ENCODE peak calls at places on chromosomes 12 and 14, in seven cellular contexts. U, V, F, O, P, Q and S are unnamed samples.

GRCh38 chr12:6443361-6443983 is 1.3 kb upstream of the CD27 start:
- DNase-seq in O (no peak), P (no peak), F (no peak), V (no peak), Q (no peak), U (no peak), S (no peak)

GRCh38 chr12:2958432-2959193 is 584 bp upstream of the TEAD4 start:
- DNase-seq in Q (peak), P (no peak), O (peak), F (no peak), U (peak), V (no peak), S (peak)

GRCh38 chr14:75238728-75239455 is 39.7 kb upstream of the FOS start:
- DNase-seq in P (no peak), F (no peak), O (peak), V (no peak), Q (no peak), U (no peak), S (no peak)

GRCh38 chr12:50599366-50600095 is 94.7 kb downstream of the DIP2B start:
- DNase-seq in Q (no peak), O (no peak), P (no peak), F (no peak), U (no peak), V (no peak), S (no peak)

GRCh38 chr14:100530270-100531072 is 56.7 kb downstream of the BEGAIN start:
- DNase-seq in U (no peak), F (no peak), O (peak), Q (peak), P (no peak), V (no peak), S (no peak)

GRCh38 chr14:102594514-102595175 is 2.2 kb downstream of the RCOR1 start:
- DNase-seq in F (peak), V (peak), P (peak), O (peak), Q (peak), U (peak), S (no peak)

GRCh38 chr14:56549721-56550120 is 29.9 kb upstream of the TMEM260 start:
- DNase-seq in P (no peak), O (no peak), U (no peak), V (no peak), F (no peak), Q (no peak), S (no peak)

GRCh38 chr14:59213368-59214315 is 25.2 kb downstream of the DAAM1 start:
- DNase-seq in O (no peak), Q (no peak), V (no peak), U (no peak), F (no peak), P (no peak), S (no peak)

GRCh38 chr12:6987956-6988573 is 17.4 kb downstream of the EMG1 start:
- DNase-seq in U (no peak), V (no peak), O (no peak), P (no peak), Q (no peak), F (no peak), S (peak)

GRCh38 chr12:74896186-74896585 is 313.5 kb downstream of the KCNC2 start:
- DNase-seq in F (no peak), U (no peak), Q (no peak), O (no peak), P (no peak), V (no peak), S (no peak)

GRCh38 chr12:50922820-50923219 is 29.5 kb upstream of the HIGD1C start:
- DNase-seq in V (no peak), P (no peak), Q (no peak), F (no peak), O (no peak), U (no peak), S (no peak)

GRCh38 chr12:22537000-22537544 is 7.3 kb downstream of the C2CD5 start:
- DNase-seq in P (no peak), Q (no peak), O (no peak), U (no peak), F (no peak), V (no peak), S (no peak)

GRCh38 chr12:104998423-104999346 is 12.6 kb downstream of the NOPCHAP1 start:
- DNase-seq in V (no peak), U (no peak), O (no peak), Q (no peak), P (no peak), F (no peak), S (no peak)

GRCh38 chr12:2017724-2018337 is 13.6 kb upstream of the DCP1B start:
- DNase-seq in Q (no peak), U (no peak), O (no peak), V (no peak), P (no peak), F (no peak), S (no peak)

GRCh38 chr12:125210104-125210755 is 145.0 kb downstream of the AACS start:
- DNase-seq in O (no peak), U (no peak), Q (no peak), P (no peak), V (no peak), F (no peak), S (no peak)

GRCh38 chr12:49092086-49092815 is 2.4 kb downstream of the DHH start:
- DNase-seq in P (no peak), V (peak), O (peak), U (no peak), Q (no peak), F (peak), S (no peak)

GRCh38 chr14:97295108-97295710 is 498.0 kb downstream of the VRK1 start:
- DNase-seq in F (no peak), P (no peak), V (no peak), O (no peak), U (no peak), Q (no peak), S (no peak)

GRCh38 chr14:97287956-97288355 is 490.8 kb downstream of the VRK1 start:
- DNase-seq in V (no peak), Q (no peak), U (no peak), O (no peak), F (no peak), P (no peak), S (no peak)

GRCh38 chr14:97290065-97290464 is 492.9 kb downstream of the VRK1 start:
- DNase-seq in Q (no peak), U (no peak), O (no peak), P (no peak), V (no peak), F (no peak), S (no peak)

DNA sequence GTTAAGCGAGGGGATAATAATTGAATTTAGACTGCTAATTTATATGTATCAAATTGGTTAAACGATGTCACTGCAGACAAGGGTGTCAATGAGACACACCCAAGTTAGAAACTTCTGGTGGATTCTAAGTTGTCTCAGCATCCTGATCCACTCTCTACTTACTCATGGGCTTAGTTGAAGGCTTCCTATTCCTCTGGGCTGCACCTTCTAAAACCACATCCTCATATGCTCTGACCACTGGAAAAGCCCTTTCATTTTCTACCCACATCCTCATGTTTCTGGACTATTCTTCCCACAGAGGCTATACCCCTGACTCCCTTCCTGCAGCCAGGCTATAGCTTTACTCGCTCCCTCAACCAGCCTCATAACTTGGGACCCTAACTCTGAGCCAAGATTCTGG is 493.8 kb downstream of the VRK1 start:
- DNase-seq in Q (no peak), O (no peak), P (no peak), F (no peak), U (no peak), V (no peak), S (no peak)
- H3K27ac ChIP-seq in Q (no peak), O (no peak), P (no peak), F (no peak), U (no peak), V (no peak), S (no peak)

GRCh38 chr14:37585101-37585479 is 10.0 kb downstream of the FOXA1 start:
- DNase-seq in P (no peak), Q (no peak), O (no peak), U (no peak), F (no peak), V (no peak), S (no peak)

GRCh38 chr14:37584211-37585100 is 10.6 kb downstream of the FOXA1 start:
- DNase-seq in P (no peak), O (peak), F (no peak), V (no peak), U (no peak), Q (no peak), S (no peak)

GRCh38 chr14:37586783-37587428 is 8.1 kb downstream of the FOXA1 start:
- DNase-seq in P (no peak), F (no peak), V (no peak), Q (no peak), U (no peak), O (no peak), S (no peak)

GRCh38 chr14:37587438-37587837 is 7.6 kb downstream of the FOXA1 start:
- DNase-seq in U (no peak), F (no peak), P (no peak), V (no peak), Q (no peak), O (no peak), S (no peak)

DNA sequence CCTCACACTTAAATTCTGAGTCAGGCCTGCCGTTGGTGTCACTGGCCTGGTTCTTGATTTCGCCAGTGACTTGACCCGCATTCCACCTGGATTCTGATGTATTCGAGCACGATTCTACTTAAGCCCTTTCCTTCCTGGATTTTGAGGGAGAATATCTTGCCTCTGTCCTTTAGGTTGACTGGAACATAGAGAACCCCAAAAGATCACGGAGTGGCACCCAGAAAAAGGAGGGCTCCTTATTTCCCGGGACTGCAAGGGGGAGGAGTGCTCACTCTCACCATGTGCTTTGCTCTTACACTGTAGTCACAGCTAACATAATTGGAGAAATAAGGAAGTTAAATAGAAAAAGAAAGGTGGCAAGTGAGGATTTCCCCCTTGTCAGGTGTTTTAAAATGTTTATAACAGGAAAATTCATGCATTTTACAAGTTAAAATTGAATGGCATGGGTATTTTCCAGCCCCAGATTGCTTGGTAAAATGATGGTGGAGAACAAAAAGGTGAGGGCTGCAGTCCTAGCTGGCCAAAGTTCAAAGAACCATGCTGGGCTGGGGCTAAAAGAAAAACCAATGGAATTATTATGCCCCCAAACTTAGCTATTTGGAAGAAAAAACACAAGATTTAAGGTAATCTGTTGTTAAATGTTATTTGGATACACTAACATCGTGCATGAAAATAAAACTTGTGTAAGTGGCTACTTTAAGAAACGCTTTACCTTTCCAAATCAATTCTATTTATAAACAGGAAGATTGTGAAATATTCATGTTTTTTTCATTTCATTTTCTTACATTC is 8.9 kb downstream of the FOXA1 start:
- DNase-seq in Q (no peak), F (no peak), O (no peak), P (no peak), V (no peak), U (no peak), S (no peak)
- H3K27ac ChIP-seq in Q (no peak), F (no peak), O (no peak), P (peak), V (no peak), U (peak), S (peak)

DNA sequence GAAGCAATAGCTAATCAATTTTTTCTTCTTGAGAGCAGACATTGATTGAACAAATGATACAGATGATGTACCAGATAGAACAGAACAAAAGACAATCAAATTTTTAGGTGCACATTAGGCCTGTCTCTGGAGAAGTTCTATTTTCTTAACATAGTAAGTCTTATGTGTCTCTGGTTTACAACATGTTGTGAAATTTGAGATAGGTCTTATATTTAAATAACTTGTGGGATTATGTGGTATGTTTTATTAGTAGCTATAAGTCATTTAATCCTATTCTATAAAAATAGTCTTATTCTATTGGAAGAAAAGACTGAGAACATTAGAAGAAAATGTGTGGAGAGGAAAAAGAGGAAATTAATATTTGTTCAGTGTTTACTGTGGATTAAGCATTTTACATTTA is 358.0 kb downstream of the ATP23 start:
- DNase-seq in U (no peak), V (no peak), P (no peak), O (no peak), Q (no peak), F (no peak), S (no peak)
- H3K27ac ChIP-seq in U (no peak), V (no peak), P (no peak), O (no peak), Q (no peak), F (no peak), S (no peak)

DNA sequence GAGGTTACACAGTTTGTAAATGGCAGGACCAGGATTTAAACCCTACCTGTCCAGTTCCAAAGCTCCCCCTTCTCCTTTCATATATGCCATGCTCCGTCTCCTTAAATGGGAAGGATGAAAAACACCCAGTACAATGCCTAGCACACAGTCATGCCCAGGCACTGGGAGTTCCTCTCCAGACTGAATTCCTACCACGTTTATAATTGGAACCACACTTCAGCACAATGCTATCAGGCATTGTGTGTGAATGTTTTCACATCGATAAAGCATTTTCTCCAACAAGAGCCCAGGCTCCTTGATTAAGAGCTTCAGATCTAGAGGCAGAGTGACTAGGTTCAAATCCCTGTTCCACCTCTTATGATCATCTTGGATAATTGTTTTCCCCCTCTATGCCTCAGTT is 2.7 kb upstream of the NUAK1 start:
- DNase-seq in F (no peak), P (no peak), Q (no peak), O (no peak), V (no peak), U (no peak), S (no peak)
- H3K27ac ChIP-seq in F (no peak), P (peak), Q (peak), O (no peak), V (no peak), U (no peak), S (no peak)

GRCh38 chr14:69083181-69083580 is 69.7 kb downstream of the DCAF5 start:
- DNase-seq in F (no peak), Q (no peak), O (no peak), P (no peak), V (no peak), U (no peak), S (no peak)

GRCh38 chr14:69084023-69084422 is 68.9 kb downstream of the DCAF5 start:
- DNase-seq in F (no peak), V (no peak), P (no peak), Q (no peak), O (no peak), U (no peak), S (no peak)

GRCh38 chr14:69079188-69079742 is 73.7 kb downstream of the DCAF5 start:
- DNase-seq in V (no peak), U (peak), O (no peak), F (no peak), P (no peak), Q (no peak), S (no peak)

GRCh38 chr14:69079747-69080146 is 73.2 kb downstream of the DCAF5 start:
- DNase-seq in Q (no peak), V (no peak), U (no peak), F (no peak), P (no peak), O (no peak), S (no peak)

GRCh38 chr14:69081271-69081670 is 71.6 kb downstream of the DCAF5 start:
- DNase-seq in P (no peak), V (no peak), U (no peak), F (no peak), O (no peak), Q (no peak), S (no peak)
- H3K27ac ChIP-seq in P (no peak), V (no peak), U (no peak), F (no peak), O (peak), Q (no peak), S (peak)

DNA sequence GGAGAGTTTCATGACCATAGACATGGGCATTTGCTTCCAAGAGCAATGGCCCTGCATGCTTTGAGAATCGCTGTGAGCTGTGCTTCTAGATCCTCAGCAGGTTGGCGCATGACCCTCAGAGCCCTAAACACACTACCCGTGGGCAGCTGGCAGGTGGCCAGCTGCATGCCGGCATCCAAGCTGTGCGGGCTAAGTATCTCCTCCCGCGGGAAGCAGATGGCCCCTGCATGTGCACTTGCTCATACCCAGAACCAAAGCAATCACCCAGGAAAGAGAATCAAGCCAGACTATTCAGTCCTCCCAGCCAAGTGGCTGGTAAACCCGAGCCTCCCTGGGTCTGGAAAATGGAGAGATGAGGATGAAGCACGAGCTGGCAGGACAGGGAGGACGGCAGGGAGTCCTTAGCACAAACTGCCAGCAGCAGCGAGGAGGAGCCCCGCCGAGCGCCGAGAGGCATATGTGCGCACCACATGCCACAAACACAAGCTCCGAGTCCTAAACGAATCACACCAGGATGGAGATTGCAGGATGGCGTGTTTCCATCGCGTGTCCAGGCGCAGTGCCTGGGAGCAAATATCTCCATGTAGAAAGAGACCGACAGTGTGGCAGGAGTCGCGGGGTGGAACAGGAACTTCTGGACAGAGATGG is 139.7 kb downstream of the RIMBP2 start:
- DNase-seq in F (no peak), P (no peak), V (no peak), U (no peak), O (no peak), Q (no peak), S (no peak)
- H3K27ac ChIP-seq in F (no peak), P (no peak), V (no peak), U (no peak), O (no peak), Q (no peak), S (no peak)

DNA sequence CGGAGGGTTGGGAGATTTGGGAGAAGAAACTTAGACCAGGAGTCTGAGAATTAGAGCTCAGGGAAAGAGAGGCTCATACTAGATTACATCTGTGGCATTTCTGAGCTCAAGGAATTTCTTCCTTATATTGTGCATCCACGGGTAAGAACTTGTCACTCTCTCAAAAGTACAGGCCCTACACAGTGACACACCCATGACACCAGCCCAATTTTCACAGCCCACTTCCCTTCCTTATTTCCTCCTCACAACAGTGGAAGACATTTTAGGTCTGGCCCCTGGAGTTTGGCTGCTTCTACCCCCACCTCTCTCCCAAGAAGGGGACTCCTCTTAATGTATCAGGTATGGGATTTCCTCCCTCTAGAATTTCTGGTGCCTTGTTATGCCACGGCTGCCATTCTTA is 9.2 kb upstream of the ZNF385A start:
- DNase-seq in P (no peak), U (no peak), Q (no peak), V (no peak), O (no peak), F (no peak), S (no peak)
- H3K27ac ChIP-seq in P (no peak), U (no peak), Q (no peak), V (no peak), O (no peak), F (no peak), S (peak)